ENCODE peak calls at places on chromosomes 16 and 17, in seven cellular contexts. One of them, this sample, is unnamed.

GRCh38 chr17:45227101-45227591 is 5.5 kb downstream of the FMNL1 start:
- DNase-seq in upper lobe of left lung: no peak
- DNase-seq in right atrium auricular region: no peak
- DNase-seq in stomach: no peak
- DNase-seq in esophagus squamous epithelium: no peak
- DNase-seq in A549: no peak
- DNase-seq in CD8-positive, alpha-beta T cell: no peak
- DNase-seq in this sample: no peak

GRCh38 chr17:74151551-74152315 is 51.7 kb upstream of the RPL38 start:
- DNase-seq in upper lobe of left lung: no peak
- DNase-seq in right atrium auricular region: no peak
- DNase-seq in stomach: no peak
- DNase-seq in esophagus squamous epithelium: no peak
- DNase-seq in A549: no peak
- DNase-seq in CD8-positive, alpha-beta T cell: no peak
- DNase-seq in this sample: no peak

GRCh38 chr16:29975811-29976511 is 2.3 kb downstream of the TAOK2 start:
- DNase-seq in upper lobe of left lung: no peak
- DNase-seq in right atrium auricular region: no peak
- DNase-seq in stomach: no peak
- DNase-seq in esophagus squamous epithelium: no peak
- DNase-seq in A549: no peak
- DNase-seq in CD8-positive, alpha-beta T cell: no peak
- DNase-seq in this sample: no peak

GRCh38 chr16:67915831-67916723 is 15.6 kb downstream of the CTRL start:
- DNase-seq in upper lobe of left lung: no peak
- DNase-seq in right atrium auricular region: no peak
- DNase-seq in stomach: peak; percentile 81
- DNase-seq in esophagus squamous epithelium: no peak
- DNase-seq in A549: no peak
- DNase-seq in CD8-positive, alpha-beta T cell: no peak
- DNase-seq in this sample: no peak

GRCh38 chr16:2770057-2770780 is 6.9 kb downstream of the ELOB start:
- DNase-seq in upper lobe of left lung: no peak
- DNase-seq in right atrium auricular region: no peak
- DNase-seq in stomach: no peak
- DNase-seq in esophagus squamous epithelium: no peak
- DNase-seq in A549: peak; percentile 55
- DNase-seq in CD8-positive, alpha-beta T cell: no peak
- DNase-seq in this sample: no peak

GRCh38 chr16:29858149-29858899 is 4.7 kb downstream of the CDIPT start:
- DNase-seq in upper lobe of left lung: no peak
- DNase-seq in right atrium auricular region: no peak
- DNase-seq in stomach: peak; percentile 73
- DNase-seq in esophagus squamous epithelium: no peak
- DNase-seq in A549: no peak
- DNase-seq in CD8-positive, alpha-beta T cell: no peak
- DNase-seq in this sample: no peak

GRCh38 chr17:81527591-81528383 is at the start of gene FSCN2:
- DNase-seq in upper lobe of left lung: no peak
- DNase-seq in right atrium auricular region: no peak
- DNase-seq in stomach: peak; percentile 42
- DNase-seq in esophagus squamous epithelium: no peak
- DNase-seq in A549: no peak
- DNase-seq in CD8-positive, alpha-beta T cell: no peak
- DNase-seq in this sample: no peak

GRCh38 chr17:29148790-29149430 is 31.3 kb downstream of the MYO18A start:
- DNase-seq in upper lobe of left lung: peak; percentile 97
- DNase-seq in right atrium auricular region: peak; percentile 95
- DNase-seq in stomach: peak; percentile 95
- DNase-seq in esophagus squamous epithelium: peak; percentile 57
- DNase-seq in A549: peak; percentile 95
- DNase-seq in CD8-positive, alpha-beta T cell: peak; percentile 94
- DNase-seq in this sample: peak; percentile 92

GRCh38 chr16:11610121-11610505 is 23.4 kb upstream of the LITAF start:
- DNase-seq in upper lobe of left lung: no peak
- DNase-seq in right atrium auricular region: no peak
- DNase-seq in stomach: no peak
- DNase-seq in esophagus squamous epithelium: no peak
- DNase-seq in A549: no peak
- DNase-seq in CD8-positive, alpha-beta T cell: no peak
- DNase-seq in this sample: no peak

GRCh38 chr17:55152236-55152635 is 112.5 kb upstream of the HLF start:
- DNase-seq in upper lobe of left lung: no peak
- DNase-seq in right atrium auricular region: no peak
- DNase-seq in stomach: no peak
- DNase-seq in esophagus squamous epithelium: no peak
- DNase-seq in A549: no peak
- DNase-seq in CD8-positive, alpha-beta T cell: no peak
- DNase-seq in this sample: no peak

GRCh38 chr17:82006468-82007227 is 16.0 kb downstream of the CENPX start:
- DNase-seq in upper lobe of left lung: no peak
- DNase-seq in right atrium auricular region: no peak
- DNase-seq in stomach: no peak
- DNase-seq in esophagus squamous epithelium: no peak
- DNase-seq in A549: no peak
- DNase-seq in CD8-positive, alpha-beta T cell: no peak
- DNase-seq in this sample: no peak

DNA sequence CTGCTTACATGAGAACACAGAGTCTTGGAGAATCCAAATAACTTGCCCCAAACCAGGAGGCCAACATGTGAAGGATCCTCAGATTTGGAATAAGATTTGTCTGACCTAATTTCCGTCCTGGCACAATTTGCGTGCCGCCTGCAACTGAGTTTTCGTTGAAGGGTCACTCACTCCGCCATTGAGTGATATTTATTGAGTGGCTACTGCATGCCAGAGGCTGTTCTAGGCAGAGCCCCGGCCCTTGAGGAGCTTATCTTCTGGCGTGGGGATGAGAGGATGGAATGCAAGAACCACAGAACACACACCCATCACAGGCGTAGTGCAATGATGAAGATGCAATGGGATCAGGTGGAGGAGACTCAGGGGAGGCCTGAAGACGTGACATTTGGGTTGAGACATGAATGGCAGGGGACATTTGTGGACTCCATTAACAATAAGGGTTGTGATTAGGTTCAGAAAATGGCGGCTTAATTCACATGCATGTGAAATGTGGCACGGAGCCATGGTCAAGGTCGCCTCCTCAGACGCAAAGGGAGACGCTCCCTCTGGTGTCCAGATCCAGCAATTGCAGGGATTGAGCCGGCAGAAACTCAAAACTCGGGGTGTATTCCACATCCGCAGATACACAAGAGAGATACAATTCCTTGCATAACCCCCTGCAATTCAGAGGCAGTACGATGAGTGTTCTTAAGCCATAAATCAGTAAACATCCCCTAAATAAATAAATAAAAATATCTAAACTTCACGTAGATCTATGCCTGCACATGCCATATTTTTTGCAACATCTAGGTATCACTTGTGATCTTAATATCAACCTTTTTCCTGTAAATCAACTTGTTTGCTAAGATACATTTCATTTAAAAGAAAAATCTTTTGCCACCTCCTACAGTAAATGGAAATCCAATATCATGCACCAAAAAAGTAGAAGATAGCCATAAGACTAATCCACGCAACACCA is 57.9 kb upstream of the CACNG4 start:
- DNase-seq in upper lobe of left lung: peak; percentile 81
- DNase-seq in right atrium auricular region: peak; percentile 75
- DNase-seq in stomach: peak; percentile 91
- DNase-seq in esophagus squamous epithelium: no peak
- DNase-seq in A549: peak; percentile 88
- DNase-seq in CD8-positive, alpha-beta T cell: peak; percentile 79
- DNase-seq in this sample: peak; percentile 85
- TF ChIP-seq CTCF in upper lobe of left lung: peak; percentile 62
- TF ChIP-seq CTCF in right atrium auricular region: peak; percentile 86
- TF ChIP-seq CTCF in stomach: peak; percentile 77
- TF ChIP-seq CTCF in esophagus squamous epithelium: peak; percentile 83
- TF ChIP-seq CTCF in A549: peak; percentile 96
- TF ChIP-seq CTCF in CD8-positive, alpha-beta T cell: peak; percentile 67
- TF ChIP-seq CTCF in this sample: peak; percentile 86

GRCh38 chr16:82761236-82761635 is 134.5 kb downstream of the CDH13 start:
- DNase-seq in upper lobe of left lung: peak; percentile 46
- DNase-seq in right atrium auricular region: peak; percentile 94
- DNase-seq in stomach: peak; percentile 30
- DNase-seq in esophagus squamous epithelium: no peak
- DNase-seq in A549: no peak
- DNase-seq in CD8-positive, alpha-beta T cell: no peak
- DNase-seq in this sample: no peak

GRCh38 chr16:82758904-82759303 is 132.1 kb downstream of the CDH13 start:
- DNase-seq in upper lobe of left lung: no peak
- DNase-seq in right atrium auricular region: no peak
- DNase-seq in stomach: no peak
- DNase-seq in esophagus squamous epithelium: no peak
- DNase-seq in A549: no peak
- DNase-seq in CD8-positive, alpha-beta T cell: no peak
- DNase-seq in this sample: no peak

GRCh38 chr16:82758406-82758805 is 131.6 kb downstream of the CDH13 start:
- DNase-seq in upper lobe of left lung: no peak
- DNase-seq in right atrium auricular region: no peak
- DNase-seq in stomach: no peak
- DNase-seq in esophagus squamous epithelium: no peak
- DNase-seq in A549: no peak
- DNase-seq in CD8-positive, alpha-beta T cell: no peak
- DNase-seq in this sample: no peak

GRCh38 chr16:82763371-82763770 is 136.6 kb downstream of the CDH13 start:
- DNase-seq in upper lobe of left lung: no peak
- DNase-seq in right atrium auricular region: no peak
- DNase-seq in stomach: no peak
- DNase-seq in esophagus squamous epithelium: no peak
- DNase-seq in A549: no peak
- DNase-seq in CD8-positive, alpha-beta T cell: no peak
- DNase-seq in this sample: no peak

GRCh38 chr16:82761858-82762257 is 135.1 kb downstream of the CDH13 start:
- DNase-seq in upper lobe of left lung: no peak
- DNase-seq in right atrium auricular region: no peak
- DNase-seq in stomach: no peak
- DNase-seq in esophagus squamous epithelium: no peak
- DNase-seq in A549: no peak
- DNase-seq in CD8-positive, alpha-beta T cell: no peak
- DNase-seq in this sample: no peak
- H3K4me3 ChIP-seq in upper lobe of left lung: no peak overlapping the region
- H3K4me3 ChIP-seq in right atrium auricular region: peak overlapping the region; percentile 8
- H3K4me3 ChIP-seq in stomach: no peak overlapping the region
- H3K4me3 ChIP-seq in esophagus squamous epithelium: no peak overlapping the region
- H3K4me3 ChIP-seq in A549: no peak overlapping the region
- H3K4me3 ChIP-seq in CD8-positive, alpha-beta T cell: no peak overlapping the region
- H3K4me3 ChIP-seq in this sample: peak overlapping the region; percentile 5

GRCh38 chr17:17134952-17135340 is 71.2 kb downstream of the PLD6 start:
- DNase-seq in upper lobe of left lung: no peak
- DNase-seq in right atrium auricular region: no peak
- DNase-seq in stomach: no peak
- DNase-seq in esophagus squamous epithelium: no peak
- DNase-seq in A549: no peak
- DNase-seq in CD8-positive, alpha-beta T cell: no peak
- DNase-seq in this sample: no peak
- H3K27ac ChIP-seq in upper lobe of left lung: no peak overlapping the region
- H3K27ac ChIP-seq in right atrium auricular region: no peak overlapping the region
- H3K27ac ChIP-seq in stomach: no peak overlapping the region
- H3K27ac ChIP-seq in esophagus squamous epithelium: no peak overlapping the region
- H3K27ac ChIP-seq in A549: no peak overlapping the region
- H3K27ac ChIP-seq in CD8-positive, alpha-beta T cell: no peak overlapping the region
- H3K27ac ChIP-seq in this sample: no peak overlapping the region

GRCh38 chr17:15441315-15441714 is 26.1 kb downstream of the CDRT4 start:
- DNase-seq in upper lobe of left lung: no peak
- DNase-seq in right atrium auricular region: no peak
- DNase-seq in stomach: no peak
- DNase-seq in esophagus squamous epithelium: no peak
- DNase-seq in A549: no peak
- DNase-seq in CD8-positive, alpha-beta T cell: no peak
- DNase-seq in this sample: no peak

GRCh38 chr17:15431766-15432165 is 35.7 kb downstream of the CDRT4 start:
- DNase-seq in upper lobe of left lung: peak; percentile 72
- DNase-seq in right atrium auricular region: no peak
- DNase-seq in stomach: no peak
- DNase-seq in esophagus squamous epithelium: no peak
- DNase-seq in A549: no peak
- DNase-seq in CD8-positive, alpha-beta T cell: no peak
- DNase-seq in this sample: no peak

GRCh38 chr17:15440347-15440746 is 27.1 kb downstream of the CDRT4 start:
- DNase-seq in upper lobe of left lung: no peak
- DNase-seq in right atrium auricular region: no peak
- DNase-seq in stomach: no peak
- DNase-seq in esophagus squamous epithelium: no peak
- DNase-seq in A549: no peak
- DNase-seq in CD8-positive, alpha-beta T cell: no peak
- DNase-seq in this sample: no peak

GRCh38 chr17:15432807-15433547 is 34.4 kb downstream of the CDRT4 start:
- DNase-seq in upper lobe of left lung: no peak
- DNase-seq in right atrium auricular region: no peak
- DNase-seq in stomach: no peak
- DNase-seq in esophagus squamous epithelium: no peak
- DNase-seq in A549: no peak
- DNase-seq in CD8-positive, alpha-beta T cell: no peak
- DNase-seq in this sample: no peak

DNA sequence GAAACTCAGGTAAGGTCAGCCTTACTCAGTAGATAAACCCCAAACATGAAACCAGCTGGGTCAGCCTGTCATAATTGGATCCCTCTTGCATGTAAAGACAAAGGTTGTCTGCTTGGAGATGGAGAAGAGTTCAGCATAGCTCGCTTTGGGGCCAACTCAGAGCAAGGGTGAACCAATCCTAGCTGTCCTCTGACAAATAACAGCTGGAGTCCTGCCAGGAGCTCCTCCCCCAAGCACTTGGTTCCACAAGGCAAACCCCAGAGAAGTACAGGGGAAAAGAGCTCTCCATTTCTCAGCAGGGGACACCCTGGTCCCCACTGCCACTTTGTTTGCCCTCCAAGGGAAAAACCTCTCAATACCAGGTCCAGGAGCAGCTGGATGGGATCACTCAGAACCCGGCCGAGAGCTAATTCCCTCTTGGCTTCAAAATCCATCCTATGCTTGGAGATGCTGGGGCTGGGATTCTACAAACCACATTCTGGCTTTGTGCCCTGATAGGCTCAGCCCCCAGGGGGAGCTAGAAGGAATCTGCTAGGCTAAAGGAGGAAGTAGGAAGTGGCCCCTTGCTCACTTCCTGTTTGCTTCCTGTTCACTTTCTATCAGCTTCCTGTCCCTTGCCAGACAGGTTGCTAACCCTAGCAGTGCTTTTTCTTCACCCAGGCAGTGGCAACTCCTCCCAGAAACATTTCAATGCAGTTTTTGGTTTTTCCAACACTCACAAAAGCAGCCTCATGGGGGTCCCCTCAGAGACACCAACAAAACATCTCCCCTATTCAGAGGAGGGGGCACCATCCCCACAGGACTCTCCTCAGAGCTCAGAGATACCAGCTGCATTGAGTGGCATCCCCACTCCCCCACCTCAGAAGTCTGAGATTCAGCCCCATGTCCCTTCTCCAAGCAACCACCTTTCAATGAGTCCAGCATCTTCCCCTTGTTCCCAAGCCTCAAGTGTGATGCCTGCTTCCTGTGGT is 30.7 kb downstream of the CDRT4 start:
- DNase-seq in upper lobe of left lung: peak; percentile 66
- DNase-seq in right atrium auricular region: peak; percentile 90
- DNase-seq in stomach: peak; percentile 44
- DNase-seq in esophagus squamous epithelium: no peak
- DNase-seq in A549: peak; percentile 48
- DNase-seq in CD8-positive, alpha-beta T cell: peak; percentile 53
- DNase-seq in this sample: no peak
- TF ChIP-seq CTCF in upper lobe of left lung: peak; percentile 38
- TF ChIP-seq CTCF in right atrium auricular region: no peak
- TF ChIP-seq CTCF in stomach: no peak
- TF ChIP-seq CTCF in esophagus squamous epithelium: no peak
- TF ChIP-seq CTCF in A549: no peak
- TF ChIP-seq CTCF in CD8-positive, alpha-beta T cell: no peak
- TF ChIP-seq CTCF in this sample: no peak